ENCODE peak calls at places on chromosomes 13 and 19, in five cellular contexts. C, W, K, G and R are unnamed samples.

GRCh38 chr19:12938536-12939291 is at the start of gene CALR:
- DNase-seq in K (no peak), G (no peak), C (no peak), W (peak; percentile 64), R (peak; percentile 37)

GRCh38 chr13:51839711-51840110 is 5.3 kb downstream of the TMEM272 start:
- DNase-seq in W (peak; percentile 12), G (no peak), K (no peak), C (no peak), R (no peak)

GRCh38 chr13:26482451-26483197 is 74.9 kb upstream of the WASF3 start:
- DNase-seq in C (peak; percentile 89), G (peak; percentile 23), K (peak; percentile 61), W (peak; percentile 59), R (peak; percentile 66)

GRCh38 chr13:51240178-51240577 is 18.0 kb downstream of the FAM124A start:
- DNase-seq in C (no peak), W (no peak), G (no peak), K (no peak), R (no peak)

GRCh38 chr19:4379383-4380253 is 20.7 kb downstream of the SH3GL1 start:
- DNase-seq in G (peak; percentile 69), W (no peak), K (no peak), C (no peak), R (peak; percentile 52)

GRCh38 chr13:81487151-81487550 is 1146.2 kb upstream of the SPRY2 start:
- DNase-seq in C (peak; percentile 86), G (no peak), K (peak; percentile 24), W (peak; percentile 14), R (no peak)

GRCh38 chr13:112333756-112334543 is 42.2 kb upstream of the SPACA7 start:
- DNase-seq in W (peak; percentile 46), K (no peak), C (no peak), G (no peak), R (peak; percentile 28)

GRCh38 chr13:97695684-97696083 is 257.8 kb upstream of the IPO5 start:
- DNase-seq in G (no peak), C (no peak), K (no peak), W (no peak), R (peak; percentile 3)

GRCh38 chr13:102838982-102839381 is 6.8 kb upstream of the ERCC5 start:
- DNase-seq in K (no peak), G (no peak), C (no peak), W (no peak), R (no peak)

GRCh38 chr13:32901994-32902780 is 114.0 kb upstream of the KL start:
- DNase-seq in K (no peak), C (no peak), W (no peak), G (no peak), R (no peak)

GRCh38 chr19:54449701-54450069 is 686 bp downstream of the LENG8 start:
- DNase-seq in W (no peak), G (no peak), K (no peak), C (no peak), R (no peak)

GRCh38 chr19:4123615-4124568 is at the start of gene MAP2K2:
- DNase-seq in C (peak; percentile 95), G (peak; percentile 60), K (peak; percentile 83), W (peak; percentile 96), R (peak; percentile 72)

GRCh38 chr13:73254827-73255226 is 196.0 kb downstream of the KLF5 start:
- DNase-seq in W (no peak), G (no peak), C (no peak), K (no peak), R (no peak)

GRCh38 chr13:21058361-21058760 is 3.0 kb downstream of the LATS2 start:
- DNase-seq in W (peak; percentile 6), G (no peak), K (no peak), C (peak; percentile 52), R (no peak)

GRCh38 chr19:15180451-15181390 is 20.1 kb downstream of the NOTCH3 start:
- DNase-seq in W (peak; percentile 93), K (peak; percentile 37), G (no peak), C (peak; percentile 80), R (no peak)

GRCh38 chr19:49468746-49469447 is 5.1 kb upstream of the FLT3LG start:
- DNase-seq in W (peak; percentile 95), K (no peak), G (peak; percentile 97), C (peak; percentile 100), R (no peak)

GRCh38 chr19:33519416-33519815 is 2.2 kb downstream of the PEPD start:
- DNase-seq in C (no peak), G (no peak), W (no peak), K (no peak), R (no peak)

GRCh38 chr13:24683833-24684599 is 3.8 kb downstream of the ATP12A start:
- DNase-seq in W (peak; percentile 59), C (peak; percentile 88), K (peak; percentile 43), G (no peak), R (peak; percentile 61)

GRCh38 chr19:43723588-43723987 is 7.7 kb downstream of the IRGC start:
- DNase-seq in W (peak; percentile 33), C (peak; percentile 42), G (no peak), K (no peak), R (no peak)

GRCh38 chr13:49097374-49097773 is 121.7 kb downstream of the FNDC3A start:
- DNase-seq in C (no peak), K (peak; percentile 70), G (no peak), W (no peak), R (no peak)

GRCh38 chr13:106151056-106151699 is 384.3 kb downstream of the EFNB2 start:
- DNase-seq in W (no peak), K (no peak), G (no peak), C (peak; percentile 51), R (peak; percentile 63)

GRCh38 chr19:35846038-35846668 is 6.2 kb downstream of the NPHS1 start:
- DNase-seq in W (no peak), G (no peak), C (peak; percentile 87), K (no peak), R (peak; percentile 88)

GRCh38 chr19:41813911-41814310 is 17.5 kb downstream of the CEACAM3 start:
- DNase-seq in W (no peak), C (no peak), K (no peak), G (no peak), R (no peak)

GRCh38 chr13:49670828-49671227 is 20.5 kb downstream of the EBPL start:
- DNase-seq in K (no peak), W (no peak), C (no peak), G (no peak), R (no peak)

GRCh38 chr19:5934002-5934401 is 19.9 kb downstream of the CAPS start:
- DNase-seq in K (no peak), W (no peak), C (no peak), G (no peak), R (no peak)

GRCh38 chr19:23904406-23904805 is 10.3 kb upstream of the ZNF726 start:
- DNase-seq in G (no peak), W (no peak), C (peak; percentile 3), K (no peak), R (no peak)

GRCh38 chr13:41496420-41497234 is 39.3 kb downstream of the RGCC start:
- DNase-seq in K (no peak), C (no peak), G (no peak), W (no peak), R (no peak)

GRCh38 chr13:77105051-77105450 is 78.1 kb upstream of the FBXL3 start:
- DNase-seq in W (no peak), G (no peak), C (no peak), K (no peak), R (no peak)

GRCh38 chr19:45517641-45518468 is 10.6 kb downstream of the VASP start:
- DNase-seq in W (no peak), K (no peak), C (no peak), G (no peak), R (no peak)

GRCh38 chr19:45515081-45515624 is 7.9 kb downstream of the VASP start:
- DNase-seq in C (no peak), W (peak; percentile 84), G (peak; percentile 57), K (peak; percentile 54), R (no peak)

GRCh38 chr19:45515807-45516401 is 8.6 kb downstream of the VASP start:
- DNase-seq in G (no peak), K (no peak), C (no peak), W (no peak), R (peak; percentile 46)

GRCh38 chr19:45517238-45517637 is 10.0 kb downstream of the VASP start:
- DNase-seq in C (no peak), K (no peak), W (no peak), G (no peak), R (no peak)

DNA sequence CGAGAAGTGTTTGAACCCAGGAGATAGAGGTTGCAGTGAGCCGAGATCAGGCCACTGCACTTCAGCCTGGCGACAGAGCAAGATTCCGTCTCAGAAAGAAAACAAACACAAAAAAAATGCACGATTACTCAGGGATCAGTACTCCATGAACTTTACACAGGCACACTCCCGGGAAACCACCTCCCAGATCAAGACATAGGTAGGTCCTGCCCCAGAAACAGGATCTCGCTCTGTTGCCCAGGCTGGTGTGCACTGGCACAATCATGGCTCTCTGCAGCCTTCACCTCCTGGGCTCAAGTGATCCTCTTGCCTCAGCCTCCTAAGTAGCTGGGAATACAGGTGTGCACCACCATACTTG is 11.2 kb downstream of the VASP start:
- DNase-seq in K (no peak), W (no peak), G (no peak), C (no peak), R (no peak)
- TF ChIP-seq JUNB in K (no peak), W (no peak), G (no peak), C (no peak), R (no peak)

GRCh38 chr13:38753878-38754277 is 67.0 kb downstream of the FREM2 start:
- DNase-seq in G (no peak), C (peak; percentile 53), K (no peak), W (no peak), R (no peak)
- TF ChIP-seq JUNB in G (no peak), C (no peak), K (no peak), W (no peak), R (no peak)

DNA sequence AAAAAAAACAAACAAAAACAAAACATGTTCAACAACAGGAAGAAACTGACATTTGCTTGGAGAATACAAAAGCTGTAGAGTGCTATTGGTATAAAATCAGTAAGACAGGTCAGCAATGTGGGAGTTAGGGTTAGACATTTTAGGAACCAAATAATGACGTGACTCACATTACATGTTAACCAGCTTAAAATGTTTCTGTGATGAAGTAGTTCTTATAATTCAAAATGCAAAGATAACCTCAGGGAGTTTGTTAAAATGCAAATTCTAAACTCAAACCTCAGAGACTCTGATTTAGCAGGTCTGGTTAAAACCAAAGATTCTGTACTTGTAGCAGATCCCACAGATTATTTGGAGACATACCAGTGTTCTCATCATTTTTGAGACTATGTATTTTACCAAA is 549.4 kb upstream of the SLITRK1 start:
- DNase-seq in G (no peak), C (no peak), K (no peak), W (no peak), R (no peak)
- TF ChIP-seq JUNB in G (no peak), C (no peak), K (no peak), W (no peak), R (no peak)

GRCh38 chr19:1495051-1495798 is 4.2 kb downstream of the REEP6 start:
- DNase-seq in K (no peak), G (no peak), W (no peak), C (no peak), R (no peak)
- TF ChIP-seq JUNB in K (no peak), G (no peak), W (no peak), C (no peak), R (no peak)

GRCh38 chr19:48319647-48320537 is 5.5 kb upstream of the EMP3 start:
- DNase-seq in K (peak; percentile 64), G (no peak), C (peak; percentile 95), W (peak; percentile 87), R (peak; percentile 88)
- TF ChIP-seq JUNB in K (no peak), G (no peak), C (no peak), W (no peak), R (no peak)